ENCODE peak calls at places on chromosomes 3 and 15, in four cellular contexts. I is adrenal gland, V is uterus, B is right lobe of liver. J is an unnamed sample. For H3K4me1, the result is how much of the 10 kb centered on the place peaks cover.

GRCh38 chr15:63971427-63971805 is 74.9 kb downstream of the DAPK2 start:
- DNase-seq in B (peak), I (no peak), V (no peak), J (peak)

GRCh38 chr3:37183976-37184375 is 9.6 kb upstream of the LRRFIP2 start:
- DNase-seq in V (no peak), I (no peak), B (no peak), J (no peak)

GRCh38 chr3:123759311-123759710 is 124.8 kb downstream of the MYLK start:
- DNase-seq in I (no peak), B (no peak), V (no peak), J (no peak)

GRCh38 chr3:49914906-49915305 is 11.2 kb upstream of the MST1R start:
- DNase-seq in B (no peak), V (no peak), I (no peak), J (no peak)

GRCh38 chr15:65769482-65769881 is 22.6 kb downstream of the DENND4A start:
- DNase-seq in B (no peak), I (no peak), V (no peak), J (no peak)

GRCh38 chr3:69848113-69848512 is 108.8 kb downstream of the MITF start:
- DNase-seq in V (no peak), I (no peak), B (no peak), J (no peak)

GRCh38 chr15:49379996-49380395 is 43.0 kb upstream of the FGF7 start:
- DNase-seq in B (no peak), I (no peak), V (no peak), J (no peak)

GRCh38 chr3:155416500-155417118 is 123.1 kb upstream of the STRIT1 start:
- DNase-seq in B (no peak), I (no peak), V (no peak), J (no peak)

GRCh38 chr3:143433787-143434378 is 314.3 kb downstream of the CHST2 start:
- DNase-seq in V (no peak), B (no peak), I (no peak), J (peak)

GRCh38 chr3:87167634-87168456 is 59.3 kb upstream of the CHMP2B start:
- DNase-seq in B (no peak), I (no peak), V (no peak), J (no peak)

GRCh38 chr3:186979837-186980236 is 49.5 kb downstream of the ST6GAL1 start:
- DNase-seq in V (no peak), I (no peak), B (no peak), J (no peak)

GRCh38 chr3:105254154-105254553 is 112.6 kb upstream of the ALCAM start:
- DNase-seq in B (no peak), V (no peak), I (no peak), J (no peak)

GRCh38 chr3:53938645-53939044 is 47.0 kb upstream of the SELENOK start:
- DNase-seq in V (no peak), I (peak), B (no peak), J (no peak)

GRCh38 chr3:72909591-72909990 is 21.7 kb downstream of the GXYLT2 start:
- DNase-seq in V (no peak), I (no peak), B (no peak), J (no peak)

GRCh38 chr3:181329024-181329423 is 339.5 kb upstream of the DNAJC19 start:
- DNase-seq in V (no peak), I (no peak), B (no peak), J (no peak)

GRCh38 chr3:149765762-149766334 is 13.6 kb upstream of the COMMD2 start:
- DNase-seq in B (no peak), I (no peak), V (no peak), J (no peak)
- TF ChIP-seq CTCF in B (peak), I (peak), V (no peak), J (peak)

GRCh38 chr3:11239796-11240195 is 32.4 kb upstream of the ATG7 start:
- DNase-seq in V (no peak), B (no peak), I (no peak), J (no peak)
- H3K4me1 ChIP-seq in V (under half), B (under half), I (under half), J (under half)

GRCh38 chr3:152834354-152835310 is at the start of gene P2RY1:
- DNase-seq in I (peak), B (peak), V (peak), J (peak)
- TF ChIP-seq POLR2A in I (no peak), B (peak), V (no peak), J (peak)

GRCh38 chr15:43852607-43853006 is 25.8 kb downstream of the WDR76 start:
- DNase-seq in V (no peak), B (no peak), I (no peak), J (no peak)

GRCh38 chr15:43854801-43855200 is 28.0 kb downstream of the WDR76 start:
- DNase-seq in B (no peak), V (no peak), I (no peak), J (no peak)

DNA sequence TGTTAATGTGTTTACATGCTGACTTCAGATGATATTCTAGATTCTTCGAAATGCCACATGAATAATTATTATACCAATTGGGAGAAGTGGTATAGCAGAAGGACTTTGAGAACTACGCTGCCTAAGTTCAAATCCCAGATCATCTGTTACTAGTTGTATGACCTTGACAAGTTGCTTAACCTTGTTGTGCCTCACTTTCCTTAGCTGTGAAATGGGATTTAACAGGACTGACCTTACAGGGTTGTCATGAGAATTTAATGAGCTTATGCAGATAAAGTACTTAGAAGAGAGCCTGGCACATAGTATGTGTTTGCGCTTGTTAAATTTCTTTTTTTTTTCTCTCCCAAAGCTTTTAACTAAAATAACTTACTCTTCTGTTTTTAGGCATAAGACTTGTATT is 24.4 kb downstream of the WDR76 start:
- DNase-seq in I (no peak), V (no peak), B (no peak), J (no peak)
- TF ChIP-seq CTCF in I (no peak), V (no peak), B (no peak), J (no peak)

DNA sequence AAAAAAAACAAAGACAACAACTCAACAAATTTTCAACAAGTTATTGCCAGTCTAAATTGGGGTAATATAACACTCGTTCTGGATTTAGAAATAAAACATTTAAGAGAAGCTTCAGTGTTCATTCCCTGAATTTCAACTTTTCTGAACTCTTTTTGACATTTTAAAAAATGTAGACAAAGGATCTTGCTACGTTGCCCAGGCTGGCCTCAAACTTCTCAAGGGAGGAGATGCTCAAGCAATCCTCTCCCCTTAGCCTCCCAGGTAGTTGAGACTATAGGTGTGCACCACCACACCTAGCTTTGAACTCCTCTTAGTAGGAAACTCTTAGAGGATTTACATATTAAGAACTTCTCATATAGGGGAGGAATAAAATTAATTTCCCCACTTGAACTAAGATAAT is 91.9 kb downstream of the AKAP13 start:
- DNase-seq in V (no peak), I (no peak), B (no peak), J (no peak)
- H3K4me1 ChIP-seq in V (under half), I (under half), B (under half), J (under half)

DNA sequence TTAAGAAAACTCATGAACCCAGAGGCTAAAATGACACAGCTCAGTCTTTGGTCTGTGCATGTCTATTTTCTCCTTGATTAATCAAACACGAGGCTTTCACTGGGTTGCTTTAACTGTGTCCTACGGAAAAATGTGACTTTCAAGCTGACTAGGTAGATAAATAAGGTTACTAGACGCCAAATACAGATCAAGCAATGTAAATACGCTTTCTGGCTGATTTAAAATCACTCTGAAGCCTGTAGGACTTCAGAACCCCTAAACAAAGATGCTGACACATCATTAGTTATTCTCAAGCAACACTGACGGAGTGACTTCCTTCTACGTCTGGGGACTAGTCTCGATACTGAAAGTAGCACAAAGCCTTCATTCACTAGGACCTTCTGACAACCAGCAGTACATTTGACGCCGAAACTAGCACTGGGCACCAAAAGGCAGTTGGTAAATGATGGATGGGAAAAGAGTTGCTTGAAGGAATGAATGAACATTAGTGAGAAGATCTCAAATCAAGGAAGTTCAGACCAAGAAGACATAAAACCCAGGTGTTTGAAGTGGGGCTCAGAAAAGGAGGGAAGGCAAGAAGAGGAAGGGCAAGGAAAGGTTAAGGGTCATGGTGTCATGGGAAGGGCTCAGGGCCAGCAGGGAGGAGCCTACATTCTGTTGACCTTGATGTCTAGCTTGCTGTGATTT is 67.1 kb upstream of the CDV3 start:
- DNase-seq in I (no peak), B (peak), V (no peak), J (no peak)
- TF ChIP-seq POLR2A in I (no peak), B (no peak), V (no peak), J (no peak)

GRCh38 chr3:167872941-167873340 is 137.4 kb downstream of the SERPINI1 start:
- DNase-seq in I (no peak), B (no peak), V (no peak), J (no peak)
- TF ChIP-seq CTCF in I (no peak), B (no peak), V (no peak), J (peak)

GRCh38 chr3:42070089-42070885 is 20.9 kb upstream of the TRAK1 start:
- DNase-seq in I (no peak), V (no peak), B (no peak), J (no peak)
- H3K4me1 ChIP-seq in I (half or more), V (under half), B (under half), J (under half)

DNA sequence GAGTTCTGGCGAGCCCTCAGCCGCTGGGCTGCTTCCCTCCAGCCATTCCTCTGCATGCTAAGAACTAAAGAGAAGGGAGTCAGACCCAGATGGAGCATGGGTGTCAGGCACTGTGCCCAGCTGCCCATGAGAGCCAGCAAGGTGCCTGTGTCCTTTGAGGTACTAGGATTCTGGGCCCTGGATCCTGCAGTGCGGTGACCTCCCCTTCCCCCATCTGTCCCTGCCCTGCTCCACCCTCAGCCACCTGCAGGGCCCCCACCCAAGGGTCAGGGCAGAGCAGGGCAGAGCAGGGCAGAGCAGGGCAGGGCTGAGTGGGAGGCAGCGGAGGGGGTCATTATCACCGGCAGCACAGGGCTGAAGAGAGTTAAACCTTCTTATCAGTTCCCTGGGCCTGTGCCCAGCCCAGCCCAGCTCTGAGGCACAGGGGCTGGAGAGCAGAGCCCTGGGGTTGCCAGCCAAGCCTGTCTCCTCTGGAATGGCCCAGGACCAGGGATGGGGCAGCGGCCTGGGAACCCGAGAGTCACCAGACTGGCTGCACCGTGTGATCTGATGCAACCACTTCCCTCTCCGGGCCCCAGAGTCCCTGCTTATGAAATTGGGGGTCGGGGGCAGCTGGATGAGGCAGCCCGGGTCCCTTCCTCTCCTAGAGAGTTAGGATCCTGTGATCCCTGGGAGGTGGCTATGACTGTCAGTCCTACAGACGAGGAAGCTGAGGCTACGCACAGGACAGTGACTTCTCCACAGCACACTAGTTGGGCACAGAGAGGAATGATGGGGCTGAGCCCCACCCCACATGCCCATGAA is 17.3 kb downstream of the ZDHHC19 start:
- DNase-seq in V (no peak), I (peak), B (no peak), J (peak)
- TF ChIP-seq POLR2A in V (no peak), I (no peak), B (no peak), J (peak)

GRCh38 chr3:9345041-9345440 is 17.8 kb upstream of the THUMPD3 start:
- DNase-seq in V (no peak), B (no peak), I (no peak), J (no peak)
- TF ChIP-seq CTCF in V (no peak), B (no peak), I (no peak), J (no peak)